ENCODE peak calls at places on chromosomes 11 and 22, in four cellular contexts. Y, F, V and Z are unnamed samples.

GRCh38 chr11:112346586-112346985 is 85.9 kb upstream of the PLET1 start:
- DNase-seq in Y (no peak), F (no peak), V (no peak), Z (no peak)

GRCh38 chr22:45127866-45128265 is 35.9 kb upstream of the NUP50 start:
- DNase-seq in Y (no peak), F (no peak), V (no peak), Z (no peak)

GRCh38 chr11:57791321-57792059 is 29.9 kb downstream of the CTNND1 start:
- DNase-seq in Y (no peak), F (no peak), V (no peak), Z (no peak)

GRCh38 chr22:46649176-46650077 is 29.2 kb downstream of the GRAMD4 start:
- DNase-seq in Y (no peak), F (no peak), V (peak; percentile 78), Z (no peak)

GRCh38 chr11:44916797-44917196 is 33.9 kb downstream of the TP53I11 start:
- DNase-seq in Y (no peak), F (no peak), V (no peak), Z (no peak)

GRCh38 chr11:23765862-23766261 is 731.0 kb upstream of the LUZP2 start:
- DNase-seq in Y (no peak), F (no peak), V (no peak), Z (no peak)

GRCh38 chr22:27306771-27307170 is 494.8 kb downstream of the MN1 start:
- DNase-seq in Y (no peak), F (no peak), V (no peak), Z (no peak)

GRCh38 chr11:20042717-20043392 is 117.4 kb downstream of the DBX1 start:
- DNase-seq in Y (no peak), F (no peak), V (no peak), Z (no peak)

GRCh38 chr11:72780291-72781062 is 13.4 kb downstream of the STARD10 start:
- DNase-seq in Y (no peak), F (no peak), V (no peak), Z (peak; percentile 52)

GRCh38 chr22:31044262-31044861 is 36.8 kb upstream of the SMTN start:
- DNase-seq in Y (peak; percentile 63), F (no peak), V (peak; percentile 77), Z (peak; percentile 60)

GRCh38 chr22:42794551-42795510 is 62.2 kb downstream of the ARFGAP3 start:
- DNase-seq in Y (no peak), F (no peak), V (no peak), Z (no peak)

GRCh38 chr11:131491503-131491902 is 121.1 kb downstream of the NTM start:
- DNase-seq in Y (no peak), F (no peak), V (peak; percentile 72), Z (no peak)
- TF ChIP-seq CTCF in Y (no peak), F (no peak), V (no peak), Z (no peak)

GRCh38 chr11:124754710-124755109 is 2.7 kb upstream of the VSIG2 start:
- DNase-seq in Y (no peak), F (no peak), V (no peak), Z (no peak)
- H3K4me1 ChIP-seq in Y (peaks cover 5% of the 10 kb centered on the region), F (peaks cover 18% of the 10 kb centered on the region), V (peaks cover 6% of the 10 kb centered on the region), Z (peaks cover 30% of the 10 kb centered on the region)

GRCh38 chr11:33194455-33194854 is 33.2 kb upstream of the CSTF3 start:
- DNase-seq in Y (no peak), F (no peak), V (no peak), Z (no peak)

GRCh38 chr11:33195391-33196190 is 34.3 kb upstream of the CSTF3 start:
- DNase-seq in Y (no peak), F (no peak), V (peak; percentile 47), Z (no peak)

DNA sequence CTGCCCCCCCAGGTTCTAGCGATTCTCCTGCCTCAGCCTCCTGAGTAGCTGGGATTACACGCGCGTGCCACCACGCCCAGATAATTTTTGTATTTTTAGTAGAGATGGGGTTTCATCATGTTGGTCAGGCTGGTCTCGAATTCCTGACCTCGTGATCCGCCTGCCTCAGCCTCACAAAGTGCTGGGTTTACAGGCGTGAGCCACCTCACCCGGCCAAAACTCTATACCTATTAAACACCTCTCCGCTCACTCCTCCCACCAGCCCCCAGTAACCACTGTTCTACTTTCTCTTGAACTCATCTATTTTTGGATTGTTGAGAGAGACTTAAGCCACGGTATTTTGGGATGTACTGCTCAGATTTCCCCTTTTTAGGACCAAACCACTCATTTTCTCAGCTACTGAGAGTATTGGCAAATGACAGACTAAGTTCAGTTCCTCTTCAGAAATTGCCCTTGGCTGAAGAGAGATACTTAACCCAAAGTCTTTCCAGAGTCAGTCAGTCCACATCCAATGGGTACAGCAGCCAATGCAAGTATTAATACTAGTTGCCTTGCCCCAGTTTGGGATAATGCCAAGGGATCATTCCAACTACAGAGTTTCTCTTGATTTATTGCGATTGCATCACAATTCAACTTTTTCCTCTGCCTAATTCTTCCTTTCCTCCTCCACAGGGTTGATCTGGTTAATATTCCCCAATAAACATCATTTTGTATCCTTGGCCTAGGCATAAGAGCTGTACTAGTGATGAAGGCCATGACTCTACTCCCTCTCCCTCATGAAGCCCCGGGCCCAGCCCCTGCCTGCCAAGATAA is 36.8 kb upstream of the CSTF3 start:
- DNase-seq in Y (no peak), F (no peak), V (peak; percentile 58), Z (no peak)
- H3K4me3 ChIP-seq in Y (no peak overlapping the region), F (no peak overlapping the region), V (no peak overlapping the region), Z (no peak overlapping the region)

DNA sequence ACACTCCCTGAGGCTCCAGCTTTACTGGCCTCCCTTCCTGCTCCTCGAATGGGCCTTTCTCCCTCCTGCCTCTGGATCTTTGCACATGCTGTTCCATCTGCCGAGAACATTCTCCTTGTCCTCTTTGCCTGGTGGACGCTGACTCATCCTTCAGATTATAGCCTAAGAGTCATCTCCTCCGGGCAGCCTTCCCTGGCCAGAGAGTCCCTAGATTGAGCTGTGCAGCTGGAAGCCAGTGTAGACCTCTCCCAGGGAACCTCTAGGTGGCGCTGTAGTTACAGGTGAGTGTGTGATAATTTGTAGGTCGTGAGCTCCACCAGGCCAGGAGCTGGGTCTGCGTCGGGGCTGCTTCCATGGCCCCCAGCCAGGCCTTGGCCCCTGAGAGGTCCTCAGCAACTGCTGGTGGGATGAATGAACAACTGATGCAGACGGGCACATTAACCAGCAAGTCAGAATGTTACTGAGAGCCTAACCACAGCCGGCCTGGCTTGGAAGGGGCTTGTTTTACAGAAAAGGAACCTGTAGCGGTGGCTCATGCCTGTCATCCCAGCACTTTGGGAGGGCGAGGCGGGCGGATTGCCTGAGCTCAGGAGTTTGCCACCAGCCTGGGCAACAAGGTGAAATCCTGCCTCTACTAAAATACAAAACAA is 8.7 kb downstream of the PNPLA5 start:
- DNase-seq in Y (peak; percentile 55), F (no peak), V (peak; percentile 66), Z (peak; percentile 67)
- TF ChIP-seq CTCF in Y (peak; percentile 39), F (peak; percentile 43), V (peak; percentile 55), Z (no peak)

GRCh38 chr11:1754376-1755150 is 4.2 kb upstream of the IFITM10 start:
- DNase-seq in Y (no peak), F (no peak), V (no peak), Z (peak; percentile 21)

GRCh38 chr11:1757861-1758610 is 5.7 kb downstream of the CTSD start:
- DNase-seq in Y (peak; percentile 86), F (no peak), V (no peak), Z (peak; percentile 68)

GRCh38 chr11:1756791-1757771 is 6.6 kb downstream of the CTSD start:
- DNase-seq in Y (no peak), F (no peak), V (no peak), Z (no peak)

GRCh38 chr11:1755344-1756023 is 5.1 kb upstream of the IFITM10 start:
- DNase-seq in Y (no peak), F (no peak), V (no peak), Z (peak; percentile 60)

GRCh38 chr11:1756024-1756561 is 5.7 kb upstream of the IFITM10 start:
- DNase-seq in Y (no peak), F (no peak), V (no peak), Z (peak; percentile 48)
- H3K4me1 ChIP-seq in Y (peaks cover 51% of the 10 kb centered on the region), F (peaks cover 87% of the 10 kb centered on the region), V (peaks cover 6% of the 10 kb centered on the region), Z (peaks cover 18% of the 10 kb centered on the region)

DNA sequence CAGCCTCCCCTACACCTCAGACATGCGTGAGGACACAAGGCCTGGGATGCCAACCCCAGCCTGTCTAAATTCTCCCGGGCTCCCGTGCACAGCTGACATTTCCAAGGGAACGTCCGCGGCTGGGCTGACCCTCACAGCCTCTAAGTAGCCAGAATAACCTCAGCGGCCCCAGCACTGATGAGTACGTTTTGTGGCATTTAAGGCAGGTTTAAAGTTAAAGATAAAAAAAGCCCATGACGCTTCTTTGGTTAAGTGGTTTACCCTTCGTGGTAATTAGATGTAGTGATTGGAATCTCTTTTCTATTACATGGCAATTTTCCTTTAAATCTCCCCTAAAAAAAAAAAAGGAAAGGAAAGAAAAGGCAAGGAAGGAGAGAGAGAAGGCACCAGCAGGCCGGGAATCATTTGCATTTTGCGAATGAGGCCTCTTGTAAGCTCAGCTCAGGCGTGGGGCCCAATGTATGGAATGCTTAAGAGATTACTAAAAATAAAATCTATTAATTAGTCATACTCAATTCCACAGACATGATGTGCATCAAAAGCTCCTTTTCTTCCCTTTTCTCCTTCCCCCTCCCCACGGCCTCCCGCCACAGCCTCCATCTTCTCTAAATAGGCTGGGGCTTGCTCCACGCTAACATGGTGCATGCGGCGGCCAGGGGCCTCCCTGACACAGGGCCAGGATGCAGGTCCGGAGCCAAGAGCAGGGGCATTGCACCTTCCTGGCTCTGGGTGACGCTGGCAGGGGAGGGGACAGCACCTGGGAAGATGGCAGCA is 44.1 kb downstream of the MACROD1 start:
- DNase-seq in Y (no peak), F (no peak), V (peak; percentile 73), Z (no peak)
- H3K4me3 ChIP-seq in Y (no peak overlapping the region), F (no peak overlapping the region), V (no peak overlapping the region), Z (no peak overlapping the region)

DNA sequence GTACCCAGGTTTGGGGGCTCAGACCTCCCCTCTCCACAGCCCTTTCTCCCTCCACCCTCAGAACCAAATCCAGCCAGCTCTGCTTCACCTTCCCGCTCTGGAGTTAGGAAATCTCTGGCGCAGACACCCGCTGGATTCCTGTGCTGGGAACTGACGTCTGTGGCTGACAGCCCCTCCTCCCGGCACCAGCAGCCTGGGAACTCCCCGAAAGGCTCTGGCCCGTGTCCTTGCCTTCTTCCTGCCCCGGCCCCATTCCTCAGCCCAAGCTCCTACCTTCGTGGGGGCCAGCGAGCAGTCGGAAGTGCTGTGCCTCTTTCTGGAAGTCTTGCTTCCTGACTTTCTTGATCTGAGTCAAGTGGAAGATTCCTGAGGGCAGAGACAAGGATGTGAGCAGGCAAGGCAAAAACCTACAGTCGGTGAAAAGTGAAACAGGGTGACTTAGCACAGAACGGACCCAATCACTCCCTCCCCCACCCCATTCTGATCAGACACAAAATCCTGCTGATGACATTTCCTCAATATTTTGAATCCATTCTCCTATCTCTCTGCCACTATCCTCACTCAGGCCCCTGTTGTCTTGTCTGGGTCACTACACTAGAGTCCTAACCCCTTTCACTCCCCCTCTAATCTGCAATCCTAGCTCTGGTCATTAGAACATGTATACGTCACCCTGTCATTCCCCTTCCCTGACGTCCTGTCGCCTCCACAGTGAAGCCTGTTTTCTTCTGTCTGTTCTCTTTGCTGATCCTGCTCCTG is 34.1 kb downstream of the CHRDL2 start:
- DNase-seq in Y (peak; percentile 76), F (no peak), V (peak; percentile 99), Z (peak; percentile 73)
- TF ChIP-seq CTCF in Y (no peak), F (no peak), V (no peak), Z (no peak)